ENCODE peak calls at places on chromosomes 1 and 21, in five cellular contexts. F, D, J, H and Z are unnamed samples.
A peak's percentile ranks its signal among the peaks of the same experiment; 100 is the strongest.

GRCh38 chr1:108865316-108865910 is 8.5 kb upstream of the AKNAD1 start:
- DNase-seq in F (peak; percentile 59), D (no peak), J (no peak), H (no peak), Z (no peak)

GRCh38 chr1:153355445-153356071 is 2.1 kb upstream of the S100A9 start:
- DNase-seq in F (peak; percentile 43), D (peak; percentile 65), J (peak; percentile 39), H (no peak), Z (peak; percentile 67)

GRCh38 chr1:31181515-31182343 is 58.0 kb downstream of the NKAIN1 start:
- DNase-seq in F (peak; percentile 76), D (peak; percentile 70), J (peak; percentile 26), H (no peak), Z (no peak)

GRCh38 chr1:237038211-237038610 is 3.8 kb upstream of the RYR2 start:
- DNase-seq in F (no peak), D (no peak), J (no peak), H (no peak), Z (no peak)

GRCh38 chr1:169484683-169485426 is 889 bp downstream of the SLC19A2 start:
- DNase-seq in F (peak; percentile 62), D (no peak), J (no peak), H (peak; percentile 62), Z (peak; percentile 75)

GRCh38 chr1:161840363-161840762 is 74.2 kb downstream of the ATF6 start:
- DNase-seq in F (no peak), D (no peak), J (no peak), H (no peak), Z (no peak)

GRCh38 chr1:58929667-58930325 is 145.9 kb upstream of the JUN start:
- DNase-seq in F (peak; percentile 85), D (no peak), J (no peak), H (no peak), Z (no peak)

GRCh38 chr1:112997781-112998180 is 41.8 kb upstream of the SLC16A1 start:
- DNase-seq in F (no peak), D (no peak), J (no peak), H (no peak), Z (no peak)

GRCh38 chr1:172040466-172040865 is 199.2 kb downstream of the DNM3 start:
- DNase-seq in F (no peak), D (no peak), J (no peak), H (no peak), Z (peak; percentile 8)

GRCh38 chr1:58704616-58705021 is 4.8 kb upstream of the MYSM1 start:
- DNase-seq in F (no peak), D (no peak), J (no peak), H (no peak), Z (no peak)

GRCh38 chr1:6347641-6348487 is 45.7 kb downstream of the ACOT7 start:
- DNase-seq in F (peak; percentile 79), D (peak; percentile 64), J (peak; percentile 58), H (no peak), Z (no peak)

GRCh38 chr21:29078884-29079765 is 5.7 kb upstream of the CCT8 start:
- DNase-seq in F (peak; percentile 22), D (no peak), J (no peak), H (peak; percentile 35), Z (no peak)

GRCh38 chr1:241985787-241986186 is 13.1 kb downstream of the MAP1LC3C start:
- DNase-seq in F (peak; percentile 59), D (peak; percentile 65), J (peak; percentile 39), H (no peak), Z (peak; percentile 71)

GRCh38 chr21:37458669-37459276 is 92.2 kb downstream of the DYRK1A start:
- DNase-seq in F (no peak), D (no peak), J (no peak), H (no peak), Z (no peak)

GRCh38 chr1:16386454-16387113 is 19.5 kb downstream of the SZRD1 start:
- DNase-seq in F (no peak), D (no peak), J (no peak), H (peak; percentile 27), Z (no peak)

GRCh38 chr1:7539772-7540175 is 231.3 kb upstream of the VAMP3 start:
- DNase-seq in F (peak; percentile 62), D (peak; percentile 66), J (peak; percentile 59), H (no peak), Z (no peak)

GRCh38 chr1:145926706-145927072 is 595 bp downstream of the RBM8A start:
- DNase-seq in F (no peak), D (no peak), J (no peak), H (no peak), Z (peak; percentile 25)

GRCh38 chr1:233376711-233377110 is 49.2 kb downstream of the MAP3K21 start:
- DNase-seq in F (no peak), D (no peak), J (no peak), H (no peak), Z (no peak)